ENCODE peak calls at places on chromosomes 12 and 14, in four cellular contexts. One of them, this sample, is unnamed.

GRCh38 chr12:79662046-79662811 is 28.5 kb downstream of the PAWR start:
- DNase-seq in H1: no peak
- DNase-seq in HepG2: peak
- DNase-seq in GM12891: no peak
- DNase-seq in this sample: no peak

GRCh38 chr14:86055512-86055911 is 525.6 kb downstream of the FLRT2 start:
- DNase-seq in H1: no peak
- DNase-seq in HepG2: no peak
- DNase-seq in GM12891: no peak
- DNase-seq in this sample: no peak

GRCh38 chr12:119669744-119670472 is 2.0 kb downstream of the PRKAB1 start:
- DNase-seq in H1: no peak
- DNase-seq in HepG2: peak
- DNase-seq in GM12891: no peak
- DNase-seq in this sample: no peak

GRCh38 chr14:26867171-26867757 is 269.4 kb upstream of the NOVA1 start:
- DNase-seq in H1: no peak
- DNase-seq in HepG2: no peak
- DNase-seq in GM12891: no peak
- DNase-seq in this sample: no peak

GRCh38 chr12:55726911-55727310 is 1.9 kb downstream of the CD63 start:
- DNase-seq in H1: no peak
- DNase-seq in HepG2: no peak
- DNase-seq in GM12891: no peak
- DNase-seq in this sample: no peak

GRCh38 chr12:89225401-89225800 is 126.9 kb downstream of the DUSP6 start:
- DNase-seq in H1: no peak
- DNase-seq in HepG2: no peak
- DNase-seq in GM12891: no peak
- DNase-seq in this sample: no peak

GRCh38 chr12:98883231-98883630 is 238.1 kb downstream of the APAF1 start:
- DNase-seq in H1: no peak
- DNase-seq in HepG2: no peak
- DNase-seq in GM12891: no peak
- DNase-seq in this sample: no peak

GRCh38 chr14:60310086-60310684 is 61.2 kb downstream of the PPM1A start:
- DNase-seq in H1: no peak
- DNase-seq in HepG2: no peak
- DNase-seq in GM12891: no peak
- DNase-seq in this sample: no peak

GRCh38 chr12:29245246-29245645 is 96.2 kb downstream of the FAR2 start:
- DNase-seq in H1: no peak
- DNase-seq in HepG2: no peak
- DNase-seq in GM12891: no peak
- DNase-seq in this sample: no peak

GRCh38 chr12:11836282-11836963 is 186.9 kb downstream of the ETV6 start:
- DNase-seq in H1: no peak
- DNase-seq in HepG2: no peak
- DNase-seq in GM12891: peak
- DNase-seq in this sample: peak

GRCh38 chr14:30214456-30215090 is 286.9 kb upstream of the PRKD1 start:
- DNase-seq in H1: no peak
- DNase-seq in HepG2: peak
- DNase-seq in GM12891: no peak
- DNase-seq in this sample: no peak

GRCh38 chr14:68762944-68763831 is 29.7 kb downstream of the ZFP36L1 start:
- DNase-seq in H1: peak
- DNase-seq in HepG2: peak
- DNase-seq in GM12891: no peak
- DNase-seq in this sample: no peak

GRCh38 chr12:103848917-103849491 is 8.0 kb upstream of the NT5DC3 start:
- DNase-seq in H1: no peak
- DNase-seq in HepG2: no peak
- DNase-seq in GM12891: no peak
- DNase-seq in this sample: no peak

GRCh38 chr12:20175704-20176388 is 192.5 kb upstream of the PDE3A start:
- DNase-seq in H1: no peak
- DNase-seq in HepG2: peak
- DNase-seq in GM12891: no peak
- DNase-seq in this sample: no peak

GRCh38 chr14:51369814-51370213 is 129.8 kb downstream of the TMX1 start:
- DNase-seq in H1: peak
- DNase-seq in HepG2: no peak
- DNase-seq in GM12891: peak
- DNase-seq in this sample: no peak

GRCh38 chr14:105503296-105503640 is 12.2 kb downstream of the TEDC1 start:
- DNase-seq in H1: no peak
- DNase-seq in HepG2: no peak
- DNase-seq in GM12891: peak
- DNase-seq in this sample: peak
- TF ChIP-seq TAF1 in H1: no peak
- TF ChIP-seq TAF1 in HepG2: no peak
- TF ChIP-seq TAF1 in GM12891: no peak
- TF ChIP-seq TAF1 in this sample: no peak

GRCh38 chr12:125684968-125685790 is 619.9 kb downstream of the AACS start:
- DNase-seq in H1: no peak
- DNase-seq in HepG2: no peak
- DNase-seq in GM12891: no peak
- DNase-seq in this sample: no peak
- TF ChIP-seq TAF1 in H1: no peak
- TF ChIP-seq TAF1 in HepG2: no peak
- TF ChIP-seq TAF1 in GM12891: no peak
- TF ChIP-seq TAF1 in this sample: no peak

GRCh38 chr14:98684486-98684885 is 587.5 kb downstream of the BCL11B start:
- DNase-seq in H1: no peak
- DNase-seq in HepG2: no peak
- DNase-seq in GM12891: no peak
- DNase-seq in this sample: no peak

GRCh38 chr14:98689936-98690335 is 582.1 kb downstream of the BCL11B start:
- DNase-seq in H1: no peak
- DNase-seq in HepG2: no peak
- DNase-seq in GM12891: no peak
- DNase-seq in this sample: no peak

GRCh38 chr14:98688446-98688845 is 583.6 kb downstream of the BCL11B start:
- DNase-seq in H1: no peak
- DNase-seq in HepG2: no peak
- DNase-seq in GM12891: no peak
- DNase-seq in this sample: no peak

GRCh38 chr14:98682031-98682430 is 590.0 kb downstream of the BCL11B start:
- DNase-seq in H1: no peak
- DNase-seq in HepG2: no peak
- DNase-seq in GM12891: no peak
- DNase-seq in this sample: no peak

DNA sequence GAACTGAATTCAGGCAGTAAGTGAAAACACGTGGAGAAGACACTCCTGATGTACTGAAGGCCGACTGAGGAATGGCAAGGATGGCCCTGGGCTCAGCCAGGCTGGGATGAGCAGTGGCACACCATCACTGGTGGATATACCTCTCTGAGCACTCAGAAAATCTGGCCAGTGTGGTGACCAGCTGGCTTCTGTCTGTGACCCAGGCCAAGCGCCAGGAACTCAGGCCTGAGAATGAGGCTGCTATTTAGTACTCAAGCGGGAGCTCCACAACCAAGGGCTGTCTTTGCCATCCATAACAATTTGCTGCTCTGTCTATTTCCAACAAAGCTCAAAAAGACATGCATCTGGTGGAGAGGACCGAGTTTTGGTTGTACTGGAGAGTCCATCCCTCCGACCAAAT is 586.3 kb downstream of the BCL11B start:
- DNase-seq in H1: no peak
- DNase-seq in HepG2: no peak
- DNase-seq in GM12891: no peak
- DNase-seq in this sample: no peak
- TF ChIP-seq TAF1 in H1: no peak
- TF ChIP-seq TAF1 in HepG2: no peak
- TF ChIP-seq TAF1 in GM12891: no peak
- TF ChIP-seq TAF1 in this sample: no peak

DNA sequence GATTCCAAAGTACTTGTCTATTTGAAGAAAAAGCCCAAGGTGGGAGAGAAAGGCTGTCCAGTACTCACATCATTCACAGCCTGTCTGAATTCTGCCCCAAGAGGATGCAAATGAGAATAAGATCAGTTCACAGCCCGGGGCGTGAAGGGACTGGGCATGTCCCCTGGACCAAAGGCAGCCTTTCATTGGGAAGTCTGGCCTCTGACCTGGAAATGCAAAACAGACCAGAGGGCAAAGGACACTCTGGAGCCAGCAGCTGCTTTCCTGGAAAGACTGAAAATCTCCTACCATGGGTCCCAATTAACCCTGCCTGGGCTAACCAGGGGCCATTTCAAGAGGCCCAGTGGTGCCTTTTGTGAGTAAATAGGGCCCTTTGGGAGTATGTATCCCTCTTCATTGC is 191.2 kb upstream of the PELI2 start:
- DNase-seq in H1: no peak
- DNase-seq in HepG2: no peak
- DNase-seq in GM12891: no peak
- DNase-seq in this sample: no peak
- TF ChIP-seq TAF1 in H1: no peak
- TF ChIP-seq TAF1 in HepG2: no peak
- TF ChIP-seq TAF1 in GM12891: no peak
- TF ChIP-seq TAF1 in this sample: no peak

GRCh38 chr12:15856097-15856982 is 25.8 kb upstream of the STRAP start:
- DNase-seq in H1: peak
- DNase-seq in HepG2: peak
- DNase-seq in GM12891: no peak
- DNase-seq in this sample: no peak
- TF ChIP-seq TAF1 in H1: no peak
- TF ChIP-seq TAF1 in HepG2: no peak
- TF ChIP-seq TAF1 in GM12891: no peak
- TF ChIP-seq TAF1 in this sample: no peak

DNA sequence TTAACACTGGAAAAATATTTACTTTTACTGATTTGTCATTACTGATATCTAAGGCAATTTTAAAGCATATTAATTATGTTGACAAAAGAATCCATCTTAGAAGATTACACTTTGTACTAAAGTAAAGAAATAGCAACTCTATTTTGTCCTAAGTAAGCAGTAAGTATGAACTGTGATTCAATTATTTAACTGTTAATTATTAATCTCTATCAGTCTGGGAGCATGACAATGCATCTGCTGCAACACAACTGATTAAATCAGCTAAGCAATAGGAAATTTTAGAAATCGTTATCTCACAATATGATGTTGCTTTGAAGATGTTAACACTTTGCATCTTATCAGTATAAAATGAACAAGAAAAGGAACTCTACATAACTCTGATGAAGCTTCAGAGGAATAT is 172.3 kb downstream of the DPY19L2 start:
- DNase-seq in H1: no peak
- DNase-seq in HepG2: no peak
- DNase-seq in GM12891: no peak
- DNase-seq in this sample: no peak
- TF ChIP-seq TAF1 in H1: no peak
- TF ChIP-seq TAF1 in HepG2: no peak
- TF ChIP-seq TAF1 in GM12891: no peak
- TF ChIP-seq TAF1 in this sample: no peak

GRCh38 chr14:38143170-38143569 is 64.5 kb upstream of the SSTR1 start:
- DNase-seq in H1: no peak
- DNase-seq in HepG2: no peak
- DNase-seq in GM12891: no peak
- DNase-seq in this sample: no peak
- TF ChIP-seq TAF1 in H1: no peak
- TF ChIP-seq TAF1 in HepG2: no peak
- TF ChIP-seq TAF1 in GM12891: no peak
- TF ChIP-seq TAF1 in this sample: no peak

DNA sequence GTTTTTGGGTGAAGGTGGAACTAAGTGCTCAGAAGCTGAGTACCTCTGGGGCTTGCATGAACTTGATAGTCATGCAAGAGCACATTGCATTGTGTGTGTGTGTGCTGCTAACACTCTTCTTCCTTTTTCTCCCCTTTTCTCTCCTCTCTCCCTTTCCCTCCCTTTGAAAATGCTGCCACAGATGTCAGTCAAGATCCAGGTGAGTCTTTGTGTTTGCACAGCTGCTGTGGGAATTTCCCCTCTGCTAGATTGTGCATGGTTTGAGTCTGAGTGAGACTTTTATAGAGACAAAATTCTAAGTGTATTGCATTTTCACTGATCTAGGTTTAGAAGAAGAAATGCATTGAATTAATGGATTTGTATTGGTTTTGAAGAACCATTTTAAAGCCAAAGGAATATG is 108.3 kb downstream of the NRXN3 start:
- DNase-seq in H1: no peak
- DNase-seq in HepG2: no peak
- DNase-seq in GM12891: no peak
- DNase-seq in this sample: no peak
- TF ChIP-seq TAF1 in H1: no peak
- TF ChIP-seq TAF1 in HepG2: no peak
- TF ChIP-seq TAF1 in GM12891: no peak
- TF ChIP-seq TAF1 in this sample: no peak

GRCh38 chr12:69645031-69645430 is 34.3 kb upstream of the LRRC10 start:
- DNase-seq in H1: no peak
- DNase-seq in HepG2: no peak
- DNase-seq in GM12891: no peak
- DNase-seq in this sample: no peak

GRCh38 chr12:69641546-69641945 is 30.8 kb upstream of the LRRC10 start:
- DNase-seq in H1: no peak
- DNase-seq in HepG2: no peak
- DNase-seq in GM12891: no peak
- DNase-seq in this sample: no peak

GRCh38 chr12:69647178-69647577 is 36.5 kb upstream of the LRRC10 start:
- DNase-seq in H1: no peak
- DNase-seq in HepG2: no peak
- DNase-seq in GM12891: no peak
- DNase-seq in this sample: no peak

GRCh38 chr12:69642531-69642930 is 31.8 kb upstream of the LRRC10 start:
- DNase-seq in H1: no peak
- DNase-seq in HepG2: no peak
- DNase-seq in GM12891: no peak
- DNase-seq in this sample: no peak

GRCh38 chr12:69644516-69644915 is 33.8 kb upstream of the LRRC10 start:
- DNase-seq in H1: no peak
- DNase-seq in HepG2: no peak
- DNase-seq in GM12891: no peak
- DNase-seq in this sample: no peak
- TF ChIP-seq TAF1 in H1: no peak
- TF ChIP-seq TAF1 in HepG2: no peak
- TF ChIP-seq TAF1 in GM12891: no peak
- TF ChIP-seq TAF1 in this sample: no peak